ENCODE peak calls at places on chromosomes 5 and 9, in seven cellular contexts. D, K, B, I, R, A and M are unnamed samples. For H3K4me1, the result is how much of the 10 kb centered on the place peaks cover.

GRCh38 chr5:134403951-134404350 is 7.7 kb downstream of the CDKN2AIPNL start:
- DNase-seq in A (no peak), B (no peak), I (no peak), K (no peak), D (no peak), R (no peak), M (no peak)

GRCh38 chr9:108543251-108543768 is 312.5 kb downstream of the ACTL7B start:
- DNase-seq in A (peak), D (no peak), I (no peak), B (no peak), K (no peak), R (no peak), M (peak)

GRCh38 chr9:81096667-81097066 is 592.7 kb downstream of the TLE1 start:
- DNase-seq in K (no peak), B (no peak), D (no peak), R (no peak), A (no peak), I (no peak), M (no peak)

GRCh38 chr5:53019320-53019719 is 30.2 kb downstream of the ITGA2 start:
- DNase-seq in D (no peak), K (no peak), I (no peak), R (no peak), A (no peak), B (no peak), M (no peak)

GRCh38 chr5:69484891-69485290 is 7.7 kb upstream of the OCLN start:
- DNase-seq in R (no peak), I (no peak), B (no peak), D (no peak), K (no peak), A (no peak), M (peak)

GRCh38 chr9:80503692-80504400 is 932.1 kb downstream of the TLE4 start:
- DNase-seq in I (no peak), A (no peak), B (no peak), K (no peak), D (no peak), R (no peak), M (no peak)

GRCh38 chr5:142472306-142472951 is 147.6 kb upstream of the SPRY4 start:
- DNase-seq in D (no peak), R (no peak), K (no peak), A (no peak), B (no peak), I (no peak), M (peak)

GRCh38 chr5:155455791-155456514 is 442.4 kb downstream of the KIF4B start:
- DNase-seq in A (no peak), D (no peak), B (no peak), K (no peak), R (no peak), I (no peak), M (no peak)

GRCh38 chr5:53123702-53124101 is 14.1 kb upstream of the MOCS2 start:
- DNase-seq in D (no peak), B (no peak), A (no peak), K (no peak), R (no peak), I (no peak), M (no peak)

GRCh38 chr9:2808105-2808504 is 35.8 kb downstream of the PUM3 start:
- DNase-seq in R (no peak), K (no peak), D (no peak), B (no peak), A (no peak), I (no peak), M (no peak)

GRCh38 chr5:157734466-157734865 is 3.2 kb downstream of the THG1L start:
- DNase-seq in D (no peak), K (no peak), I (no peak), B (no peak), A (no peak), R (no peak), M (no peak)

GRCh38 chr9:137761793-137762192 is 115.8 kb upstream of the CACNA1B start:
- DNase-seq in K (no peak), D (no peak), B (no peak), R (no peak), A (no peak), I (no peak), M (no peak)

GRCh38 chr9:129177443-129177790 is 644 bp downstream of the IER5L start:
- DNase-seq in D (no peak), A (peak), K (no peak), B (no peak), R (no peak), I (no peak), M (no peak)

GRCh38 chr9:110334183-110334582 is 3.5 kb downstream of the TXNDC8 start:
- DNase-seq in I (no peak), K (no peak), R (no peak), D (no peak), B (no peak), A (no peak), M (no peak)

GRCh38 chr5:114191441-114191840 is 170.4 kb upstream of the KCNN2 start:
- DNase-seq in D (no peak), R (no peak), K (no peak), A (no peak), I (no peak), B (no peak), M (no peak)

GRCh38 chr5:155839251-155840037 is 487.5 kb upstream of the SGCD start:
- DNase-seq in K (no peak), B (no peak), A (peak), D (no peak), R (no peak), I (no peak), M (peak)

GRCh38 chr9:128249914-128250838 is 25.6 kb downstream of the GOLGA2 start:
- DNase-seq in B (peak), A (peak), K (peak), D (peak), R (peak), I (peak), M (peak)

GRCh38 chr5:74105126-74105780 is 479.3 kb downstream of the ARHGEF28 start:
- DNase-seq in D (no peak), B (peak), A (no peak), I (peak), K (no peak), R (no peak), M (peak)

GRCh38 chr5:3446410-3446809 is 149.2 kb upstream of the IRX1 start:
- DNase-seq in B (no peak), A (no peak), K (no peak), D (no peak), I (no peak), R (no peak), M (no peak)

GRCh38 chr5:62354028-62354874 is 48.2 kb downstream of the KIF2A start:
- DNase-seq in A (peak), K (no peak), B (no peak), R (no peak), D (no peak), I (no peak), M (no peak)

GRCh38 chr9:125486576-125486975 is 220.4 kb downstream of the MAPKAP1 start:
- DNase-seq in I (no peak), B (peak), R (no peak), K (peak), D (no peak), A (no peak), M (no peak)

GRCh38 chr5:35938518-35939227 is at the start of gene CAPSL:
- DNase-seq in A (peak), B (peak), R (no peak), K (no peak), I (peak), D (no peak), M (peak)

GRCh38 chr5:75156585-75156984 is 80.1 kb downstream of the ANKRD31 start:
- DNase-seq in I (no peak), K (no peak), B (no peak), D (no peak), A (peak), R (no peak), M (peak)

GRCh38 chr5:124713595-124713994 is 32.8 kb downstream of the ZNF608 start:
- DNase-seq in K (no peak), R (no peak), B (no peak), A (no peak), I (no peak), D (no peak), M (no peak)

GRCh38 chr5:124716169-124716568 is 30.3 kb downstream of the ZNF608 start:
- DNase-seq in B (no peak), I (no peak), K (no peak), A (no peak), R (no peak), D (no peak), M (no peak)

GRCh38 chr5:124718376-124718775 is 28.1 kb downstream of the ZNF608 start:
- DNase-seq in I (no peak), K (no peak), B (no peak), R (no peak), D (no peak), A (no peak), M (peak)

GRCh38 chr5:124712724-124713305 is 33.6 kb downstream of the ZNF608 start:
- DNase-seq in A (no peak), K (no peak), B (no peak), D (no peak), I (no peak), R (no peak), M (no peak)

DNA sequence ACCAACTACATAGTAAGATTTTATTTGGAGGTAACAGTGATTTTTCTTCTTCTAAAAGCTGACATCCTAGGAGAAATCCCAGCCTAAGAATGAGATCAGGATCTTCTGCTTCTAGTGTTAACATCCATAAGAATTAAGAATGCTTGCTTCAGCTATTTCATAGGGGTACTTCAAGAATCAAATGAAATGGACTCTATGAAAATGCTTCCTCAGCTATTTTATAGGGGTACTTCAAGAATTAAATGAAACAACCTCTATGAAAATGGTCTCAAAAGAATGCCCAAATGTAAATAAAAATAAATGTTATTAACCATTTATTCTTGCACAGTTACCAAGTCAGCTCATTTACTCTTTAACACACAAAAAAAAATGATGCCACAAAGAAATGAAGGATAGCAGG is 31.5 kb downstream of the ZNF608 start:
- DNase-seq in B (no peak), D (no peak), I (no peak), K (no peak), R (no peak), A (no peak), M (no peak)
- H3K4me1 ChIP-seq in B (under half), D (under half), I (under half), K (under half), R (under half), A (under half), M (under half)

GRCh38 chr9:32258482-32258881 is 126.0 kb upstream of the ACO1 start:
- DNase-seq in B (no peak), I (no peak), D (no peak), K (no peak), R (no peak), A (no peak), M (no peak)
- TF ChIP-seq CTCF in B (no peak), I (no peak), D (no peak), K (no peak), R (no peak), A (no peak), M (no peak)

DNA sequence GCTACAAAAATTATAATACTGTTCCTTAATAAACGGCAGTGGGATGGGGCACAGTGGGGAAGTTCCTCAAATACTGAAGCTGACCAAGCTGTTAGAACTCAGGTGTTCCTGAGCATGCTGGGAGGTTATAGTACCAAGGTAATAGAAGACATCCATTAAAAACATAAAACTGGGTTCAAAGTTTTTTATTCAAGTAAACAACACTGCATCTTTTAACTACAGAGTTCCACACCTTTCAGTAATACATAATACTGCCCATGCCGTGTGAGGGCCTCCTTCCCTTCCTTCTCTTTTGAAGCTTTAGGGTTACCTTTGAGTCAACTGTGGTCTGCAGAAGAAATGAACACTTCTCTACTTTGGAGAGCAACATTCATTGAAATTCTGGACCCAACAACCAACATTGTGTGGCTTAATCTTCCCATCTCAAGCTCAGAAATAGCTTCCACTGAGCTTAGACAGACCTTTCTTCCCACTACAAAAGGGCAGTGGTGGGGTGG is 43.6 kb downstream of the SERINC5 start:
- DNase-seq in D (no peak), I (no peak), K (no peak), R (no peak), A (no peak), B (no peak), M (no peak)
- H3K4me1 ChIP-seq in D (half or more), I (half or more), K (under half), R (under half), A (under half), B (under half), M (under half)

GRCh38 chr9:36211510-36211909 is 20.8 kb downstream of the CLTA start:
- DNase-seq in I (no peak), A (no peak), K (no peak), B (no peak), R (no peak), D (no peak), M (no peak)

GRCh38 chr9:36207546-36208012 is 16.9 kb downstream of the CLTA start:
- DNase-seq in K (no peak), I (no peak), D (no peak), B (no peak), A (no peak), R (no peak), M (no peak)

GRCh38 chr9:36213387-36213786 is 22.7 kb downstream of the CLTA start:
- DNase-seq in K (no peak), R (no peak), B (no peak), I (no peak), D (no peak), A (no peak), M (no peak)

GRCh38 chr9:36208521-36209253 is 18.0 kb downstream of the CLTA start:
- DNase-seq in R (no peak), D (no peak), K (no peak), A (no peak), I (no peak), B (no peak), M (no peak)

DNA sequence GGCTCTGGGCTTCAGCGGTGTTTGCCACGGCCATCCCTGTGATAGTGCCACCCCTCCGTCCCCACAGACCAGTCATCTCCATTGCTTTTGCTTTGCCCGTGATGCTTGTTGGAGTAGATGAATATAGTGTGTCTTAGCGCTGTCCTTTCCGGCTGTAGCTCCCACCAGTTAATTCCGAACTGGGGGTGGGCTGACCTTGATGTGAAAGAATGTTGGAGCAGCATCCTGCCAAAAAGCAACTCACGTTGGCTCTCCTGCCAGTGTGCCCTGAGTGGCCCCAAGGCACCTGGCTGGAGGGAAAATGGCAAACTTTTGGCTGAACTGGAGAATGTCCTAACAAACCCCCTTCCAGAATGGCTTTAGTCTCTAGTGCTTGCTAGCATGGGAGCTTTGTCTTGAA is 20.0 kb downstream of the CLTA start:
- DNase-seq in R (no peak), I (no peak), B (no peak), A (no peak), D (no peak), K (no peak), M (no peak)
- TF ChIP-seq CTCF in R (no peak), I (no peak), B (no peak), A (no peak), D (no peak), K (no peak), M (no peak)

DNA sequence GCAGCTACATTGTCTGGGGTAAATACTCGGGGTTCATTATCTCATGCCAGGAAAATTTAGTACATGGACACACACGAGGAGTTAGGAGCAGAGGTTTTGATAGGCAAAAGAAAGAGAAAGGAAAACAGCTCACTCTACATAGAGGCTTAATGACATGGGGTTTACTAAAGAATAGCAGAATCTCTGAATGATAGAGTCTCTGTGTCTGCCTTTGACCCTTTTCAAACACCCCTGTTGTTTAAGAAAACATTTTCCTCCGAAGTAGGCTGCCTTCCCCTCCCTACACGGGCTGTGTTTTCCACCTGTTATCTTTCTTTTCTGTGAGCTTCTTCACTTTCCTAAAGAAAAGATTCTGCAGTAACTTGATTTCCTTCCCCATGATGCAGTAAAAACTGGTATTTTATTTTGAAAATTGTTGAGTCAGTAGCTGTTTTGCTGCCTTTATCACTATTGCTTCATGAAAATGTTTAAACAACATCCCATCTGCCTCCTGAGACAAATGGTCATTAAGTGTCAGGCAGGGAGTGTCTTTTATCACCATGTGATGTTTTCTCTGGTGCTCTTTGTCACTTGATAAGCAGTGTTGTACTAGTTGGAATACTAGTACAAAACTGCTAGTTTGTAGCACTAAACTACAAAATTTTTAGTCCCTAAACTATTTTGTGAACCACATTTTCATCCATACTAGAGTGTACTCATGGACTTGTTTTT is 76.6 kb downstream of the PPIC start:
- DNase-seq in I (no peak), D (no peak), B (no peak), R (no peak), A (no peak), K (no peak), M (no peak)
- H3K4me1 ChIP-seq in I (under half), D (under half), B (under half), R (under half), A (under half), K (under half), M (under half)